ENCODE peak calls at places on chromosomes 12 and 14, in eight cellular contexts. D is nucleus accumbens; I is OCI-M1; X is naive thymus-derived CD8-positive, alpha-beta T cell; C is AG04449; B is stomach; A is adrenal gland; S is HCT116. U is an unnamed sample.

GRCh38 chr12:44875417-44875953 is 630 bp downstream of the NELL2 start:
- DNase-seq in I (no peak), D (no peak), C (no peak), B (no peak), S (no peak), X (peak; percentile 42), A (no peak), U (no peak)

GRCh38 chr12:83196694-83197350 is 510.1 kb downstream of the TMTC2 start:
- DNase-seq in C (no peak), A (no peak), S (no peak), B (no peak), X (no peak), I (peak; percentile 84), D (no peak), U (no peak)

GRCh38 chr12:99695050-99695449 is 47.5 kb downstream of the GARIN6 start:
- DNase-seq in B (no peak), S (no peak), D (no peak), A (no peak), X (no peak), C (no peak), I (no peak), U (no peak)

GRCh38 chr12:30694971-30695326 is 720 bp downstream of the IPO8 start:
- DNase-seq in I (peak; percentile 61), X (peak; percentile 58), D (no peak), S (peak; percentile 21), C (no peak), A (peak; percentile 61), B (peak; percentile 40), U (no peak)

GRCh38 chr12:544941-545635 is 85.3 kb downstream of the B4GALNT3 start:
- DNase-seq in D (no peak), B (no peak), X (peak; percentile 47), I (no peak), S (no peak), A (no peak), C (no peak), U (no peak)

GRCh38 chr12:76450690-76451089 is 102.5 kb upstream of the BBS10 start:
- DNase-seq in X (no peak), I (peak; percentile 35), D (no peak), A (no peak), S (peak; percentile 74), C (peak; percentile 40), B (no peak), U (no peak)

GRCh38 chr14:48937796-48938195 is 648.4 kb downstream of the RPS29 start:
- DNase-seq in X (no peak), S (no peak), I (no peak), D (no peak), A (peak; percentile 22), B (no peak), C (peak; percentile 14), U (no peak)

GRCh38 chr12:52155048-52155868 is 36.6 kb downstream of the KRT80 start:
- DNase-seq in S (no peak), A (no peak), D (no peak), X (peak; percentile 86), B (no peak), I (no peak), C (no peak), U (peak; percentile 63)

GRCh38 chr12:54220092-54220557 is 31.3 kb upstream of the SMUG1 start:
- DNase-seq in D (peak; percentile 65), I (peak; percentile 87), A (peak; percentile 76), B (peak; percentile 70), S (peak; percentile 56), X (peak; percentile 77), C (no peak), U (peak; percentile 61)

GRCh38 chr12:116534341-116535121 is 24.6 kb upstream of the MAP1LC3B2 start:
- DNase-seq in C (no peak), B (no peak), D (no peak), I (no peak), X (no peak), S (no peak), A (peak; percentile 35), U (no peak)

GRCh38 chr12:107917912-107918800 is 143.7 kb downstream of the ASCL4 start:
- DNase-seq in B (no peak), S (peak; percentile 32), C (no peak), I (peak; percentile 24), X (no peak), A (no peak), D (no peak), U (no peak)

GRCh38 chr14:22178330-22178981 is 410.6 kb downstream of the DAD1 start:
- DNase-seq in D (no peak), A (no peak), B (no peak), X (no peak), S (no peak), I (peak; percentile 80), C (no peak), U (no peak)

GRCh38 chr12:14367097-14367661 is 1.7 kb downstream of the ATF7IP start:
- DNase-seq in D (no peak), B (no peak), S (no peak), I (peak; percentile 85), C (no peak), A (no peak), X (no peak), U (no peak)

GRCh38 chr14:69685716-69686115 is 74.3 kb downstream of the SUSD6 start:
- DNase-seq in D (peak; percentile 23), S (no peak), B (peak; percentile 82), I (no peak), X (no peak), A (peak; percentile 72), C (no peak), U (no peak)

GRCh38 chr14:30193791-30194407 is 266.3 kb upstream of the PRKD1 start:
- DNase-seq in D (no peak), B (no peak), I (no peak), X (no peak), C (peak; percentile 84), S (no peak), A (no peak), U (no peak)